ENCODE peak calls at places on chromosomes 6 and 20, in five cellular contexts. K is mesenchymal stem cell, N is H9, R is IMR-90, M is trophoblast cell. H is an unnamed sample.

GRCh38 chr20:48541581-48542071 is 286.2 kb downstream of the PREX1 start:
- DNase-seq in M (no peak), K (no peak), R (no peak), N (no peak), H (no peak)

GRCh38 chr6:63640062-63640461 is 4.5 kb downstream of the PHF3 start:
- DNase-seq in R (peak), N (no peak), M (no peak), K (peak), H (no peak)

GRCh38 chr6:11006060-11006459 is 38.0 kb downstream of the ELOVL2 start:
- DNase-seq in K (peak), M (no peak), R (peak), N (no peak), H (no peak)

GRCh38 chr20:46058656-46059281 is 29.8 kb downstream of the SLC12A5 start:
- DNase-seq in M (no peak), N (peak), R (no peak), K (peak), H (peak)

GRCh38 chr6:170284866-170285469 is 5.9 kb downstream of the DLL1 start:
- DNase-seq in R (no peak), N (no peak), M (no peak), K (no peak), H (no peak)

GRCh38 chr20:33423141-33423834 is 20.3 kb downstream of the SNTA1 start:
- DNase-seq in M (no peak), K (peak), N (no peak), R (peak), H (no peak)

GRCh38 chr20:25341716-25342680 is 48.6 kb downstream of the ABHD12 start:
- DNase-seq in N (no peak), M (peak), R (peak), K (peak), H (no peak)

GRCh38 chr6:16669227-16669626 is 92.0 kb downstream of the ATXN1 start:
- DNase-seq in R (peak), M (no peak), N (no peak), K (peak), H (no peak)

GRCh38 chr20:38307371-38308046 is 3.6 kb downstream of the BPI start:
- DNase-seq in K (peak), M (no peak), N (no peak), R (peak), H (no peak)

GRCh38 chr20:33037456-33037855 is 6.0 kb downstream of the BPIFB6 start:
- DNase-seq in N (no peak), R (no peak), K (no peak), M (no peak), H (no peak)

GRCh38 chr20:53980101-53980500 is 90.3 kb downstream of the BCAS1 start:
- DNase-seq in K (no peak), R (no peak), N (no peak), M (no peak), H (no peak)

GRCh38 chr6:151313060-151313459 is 73.3 kb downstream of the AKAP12 start:
- DNase-seq in N (peak), R (no peak), K (no peak), M (no peak), H (peak)

GRCh38 chr6:53347921-53348435 is 772 bp downstream of the ELOVL5 start:
- DNase-seq in M (peak), N (peak), K (peak), R (peak), H (peak)

GRCh38 chr6:49826743-49827406 is 39.5 kb downstream of the CRISP1 start:
- DNase-seq in K (peak), R (no peak), N (no peak), M (peak), H (no peak)

GRCh38 chr20:17887331-17888030 is 81.1 kb downstream of the SNX5 start:
- DNase-seq in K (no peak), M (no peak), N (no peak), R (no peak), H (no peak)

GRCh38 chr6:63553208-63553607 is 19.1 kb upstream of the LOC128125822 start:
- DNase-seq in K (no peak), M (no peak), R (no peak), N (no peak), H (no peak)

GRCh38 chr6:110341671-110342304 is 16.4 kb downstream of the METTL24 start:
- DNase-seq in R (peak), K (peak), N (peak), M (peak), H (peak)

GRCh38 chr6:87654880-87655454 is 47.1 kb downstream of the AKIRIN2 start:
- DNase-seq in M (no peak), R (peak), N (no peak), K (no peak), H (no peak)

GRCh38 chr20:571754-572331 is 28.3 kb upstream of the CSNK2A1 start:
- DNase-seq in N (peak), M (peak), K (no peak), R (no peak), H (peak)

GRCh38 chr6:91087864-91088263 is 501.0 kb upstream of the MAP3K7 start:
- DNase-seq in R (no peak), M (no peak), N (peak), K (no peak), H (peak)

GRCh38 chr6:17574871-17575560 is 25.1 kb upstream of the FAM8A1 start:
- DNase-seq in K (peak), R (peak), N (no peak), M (peak), H (no peak)

GRCh38 chr6:3848380-3848779 is 793 bp upstream of the FAM50B start:
- DNase-seq in M (peak), N (no peak), K (peak), R (no peak), H (no peak)

GRCh38 chr6:44238687-44239350 is 8.1 kb upstream of the HSP90AB1 start:
- DNase-seq in M (no peak), N (no peak), K (no peak), R (no peak), H (no peak)

GRCh38 chr20:373171-373890 is 7.2 kb upstream of the TRIB3 start:
- DNase-seq in N (peak), K (peak), R (peak), M (peak), H (peak)

GRCh38 chr6:155936551-155936950 is 480.9 kb upstream of the NOX3 start:
- DNase-seq in R (no peak), M (no peak), K (no peak), N (no peak), H (no peak)

GRCh38 chr6:2085657-2086056 is 159.7 kb downstream of the GMDS start:
- DNase-seq in M (peak), K (no peak), R (no peak), N (no peak), H (no peak)

GRCh38 chr6:96089173-96089572 is 73.4 kb downstream of the FUT9 start:
- DNase-seq in M (peak), R (no peak), K (no peak), N (peak), H (peak)

GRCh38 chr6:150276168-150276958 is 92.4 kb upstream of the IYD start:
- DNase-seq in R (no peak), K (no peak), M (no peak), N (no peak), H (no peak)

GRCh38 chr20:63750807-63751470 is 11.4 kb downstream of the SLC2A4RG start:
- DNase-seq in R (no peak), M (no peak), K (no peak), N (peak), H (no peak)

GRCh38 chr6:87182940-87183339 is 27.6 kb downstream of the ZNF292 start:
- DNase-seq in M (no peak), K (no peak), N (no peak), R (no peak), H (no peak)

GRCh38 chr20:30921286-30922071 is 336.0 kb upstream of the DEFB115 start:
- DNase-seq in N (no peak), M (no peak), R (no peak), K (no peak), H (no peak)

DNA sequence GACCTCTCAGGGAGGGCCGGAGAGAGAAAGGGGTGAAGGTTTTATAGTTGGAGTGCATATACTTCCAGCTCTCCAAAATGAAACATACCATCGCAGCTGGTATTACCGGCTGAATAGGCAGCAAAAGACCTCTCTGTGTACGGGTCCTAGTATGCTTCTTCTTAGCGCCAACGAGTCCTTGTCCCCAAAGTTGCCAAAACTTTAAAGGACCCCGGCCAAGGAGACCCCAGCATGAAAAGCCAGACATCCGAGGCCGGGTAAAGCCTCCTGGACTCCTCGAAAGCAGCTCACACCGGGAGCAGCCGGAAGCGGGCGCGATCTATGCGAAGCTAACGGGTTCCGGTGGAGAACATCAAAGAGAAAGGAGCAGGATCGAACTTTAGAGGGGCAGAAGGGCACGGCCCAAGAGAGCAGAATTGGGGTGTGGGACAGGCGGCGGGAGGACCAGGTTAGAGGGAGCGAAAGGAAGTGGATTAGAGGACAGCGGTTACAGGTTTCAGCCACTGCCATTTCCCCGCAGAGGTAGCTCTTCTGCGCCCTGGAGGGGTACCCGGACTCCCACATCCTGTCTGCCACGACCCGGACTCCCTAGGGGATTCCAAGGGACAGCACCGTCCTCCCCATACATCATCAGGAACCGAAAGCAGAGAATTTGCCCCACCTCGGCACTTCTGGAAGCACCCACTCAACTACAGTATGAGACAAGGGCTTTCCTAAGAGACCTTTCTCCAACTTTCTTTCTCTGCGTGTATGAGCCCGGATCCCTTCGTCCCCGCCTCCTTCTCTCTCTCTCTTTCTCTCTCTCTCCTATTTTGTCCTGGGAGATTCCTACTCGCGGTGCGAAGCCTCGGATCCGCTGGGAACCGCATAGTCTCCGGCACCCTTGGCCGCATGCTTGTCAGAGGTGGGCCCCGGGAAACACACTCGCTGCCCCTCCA is 602 bp upstream of the VGLL2 start:
- DNase-seq in K (peak), R (no peak), M (peak), N (peak), H (peak)
- H4K8ac ChIP-seq in K (no peak), R (no peak), M (no peak), N (no peak), H (no peak)

GRCh38 chr6:13404115-13404891 is 76.0 kb upstream of the TBC1D7 start:
- DNase-seq in K (no peak), R (peak), M (no peak), N (no peak), H (no peak)

GRCh38 chr6:13404892-13405254 is 76.5 kb upstream of the TBC1D7 start:
- DNase-seq in K (no peak), M (no peak), N (no peak), R (no peak), H (no peak)

GRCh38 chr6:13407368-13407708 is 79.0 kb upstream of the TBC1D7 start:
- DNase-seq in M (no peak), K (no peak), R (no peak), N (no peak), H (no peak)

GRCh38 chr6:13406781-13407180 is 78.4 kb upstream of the TBC1D7 start:
- DNase-seq in K (no peak), N (no peak), R (no peak), M (no peak), H (peak)

GRCh38 chr6:13406051-13406477 is 77.7 kb upstream of the TBC1D7 start:
- DNase-seq in N (no peak), M (no peak), K (no peak), R (no peak), H (no peak)
- H3K4me2 ChIP-seq in N (no peak), M (no peak), K (no peak), R (no peak), H (no peak)

DNA sequence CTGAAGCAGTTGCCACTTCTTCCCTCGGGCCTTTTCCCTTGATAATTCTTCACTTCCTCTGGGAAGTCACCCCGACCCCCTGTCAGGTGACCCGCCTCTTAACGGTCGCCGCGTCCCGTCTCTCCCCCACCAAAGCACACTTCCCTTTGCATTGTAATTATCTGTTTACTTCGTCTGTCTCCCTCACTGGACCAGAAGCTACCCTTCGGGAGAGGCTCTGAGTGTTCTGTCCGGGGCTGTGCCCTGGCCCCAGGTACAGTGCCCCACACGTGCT is 771 bp upstream of the SNAI1 start:
- DNase-seq in N (no peak), M (no peak), R (no peak), K (no peak), H (no peak)
- H2BK5ac ChIP-seq in N (no peak), M (peak), R (no peak), K (no peak), H (no peak)

GRCh38 chr20:57801581-57801980 is 91.8 kb upstream of the PMEPA1 start:
- DNase-seq in M (no peak), K (no peak), N (no peak), R (no peak), H (no peak)

GRCh38 chr20:57801046-57801445 is 91.2 kb upstream of the PMEPA1 start:
- DNase-seq in M (no peak), K (no peak), R (no peak), N (no peak), H (no peak)

GRCh38 chr20:57803718-57804005 is 93.8 kb upstream of the PMEPA1 start:
- DNase-seq in K (no peak), N (no peak), R (no peak), M (no peak), H (no peak)

GRCh38 chr20:57804470-57805250 is 94.8 kb upstream of the PMEPA1 start:
- DNase-seq in N (no peak), M (no peak), K (no peak), R (no peak), H (no peak)

DNA sequence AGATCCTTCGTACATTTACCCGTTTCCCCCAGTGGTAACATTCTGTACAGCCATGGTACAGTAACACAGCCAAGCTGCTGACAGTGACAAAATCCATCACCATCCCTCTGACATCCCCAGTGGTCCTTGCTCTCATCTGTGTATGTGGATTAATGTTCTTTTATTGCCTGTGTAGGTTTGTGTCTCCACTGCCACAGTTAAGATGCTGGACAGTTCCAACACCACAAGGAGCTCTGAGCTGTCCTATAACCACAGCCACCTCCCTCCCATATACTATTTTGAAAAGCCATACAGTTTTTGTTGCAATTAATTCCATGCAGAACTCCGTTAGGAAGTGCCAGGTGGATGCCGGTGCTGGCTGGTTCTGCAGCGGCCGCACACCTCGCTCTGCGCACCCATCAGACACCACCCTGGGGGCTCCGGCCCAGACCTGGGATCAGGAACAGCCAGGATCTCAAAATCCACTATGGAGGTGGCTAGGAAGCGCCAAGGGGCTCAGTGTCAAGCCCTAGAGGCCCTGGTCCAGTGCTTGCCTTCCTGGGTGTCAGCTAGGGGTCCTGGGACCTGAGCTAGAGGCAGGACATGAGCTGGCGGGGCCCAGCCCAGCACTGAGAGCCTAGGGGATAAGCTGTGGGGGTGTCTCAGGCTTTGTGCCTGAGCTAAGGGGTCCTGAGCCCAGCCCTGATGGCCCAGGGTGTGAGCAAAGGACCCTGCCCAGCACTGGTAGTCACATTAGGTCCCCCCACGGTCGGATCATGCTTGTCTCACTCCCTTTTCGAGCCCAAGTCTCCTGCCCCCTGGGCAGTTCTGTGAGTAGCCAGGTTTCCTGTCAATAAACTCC is 93.3 kb upstream of the PMEPA1 start:
- DNase-seq in N (no peak), M (no peak), K (no peak), R (no peak), H (no peak)
- H4K8ac ChIP-seq in N (no peak), M (no peak), K (no peak), R (no peak), H (no peak)

GRCh38 chr6:35247642-35248231 is 11.8 kb upstream of the ZNF76 start:
- DNase-seq in R (no peak), K (no peak), N (no peak), M (no peak), H (no peak)

GRCh38 chr6:35248965-35249364 is 10.6 kb upstream of the ZNF76 start:
- DNase-seq in R (no peak), K (no peak), N (no peak), M (no peak), H (no peak)

GRCh38 chr6:35251949-35252348 is 7.6 kb upstream of the ZNF76 start:
- DNase-seq in N (no peak), R (no peak), M (no peak), K (no peak), H (no peak)

GRCh38 chr6:35244551-35244950 is 15.0 kb upstream of the ZNF76 start:
- DNase-seq in K (no peak), M (no peak), N (no peak), R (no peak), H (no peak)

GRCh38 chr6:35248300-35248699 is 11.2 kb upstream of the ZNF76 start:
- DNase-seq in K (no peak), M (no peak), R (peak), N (no peak), H (no peak)
- H3K4me2 ChIP-seq in K (no peak), M (no peak), R (no peak), N (no peak), H (no peak)

GRCh38 chr6:134844120-134844519 is 105.8 kb downstream of the ALDH8A1 start:
- DNase-seq in R (no peak), K (no peak), M (no peak), N (no peak), H (no peak)
- H2BK5ac ChIP-seq in R (no peak), K (no peak), M (no peak), N (no peak), H (no peak)

GRCh38 chr6:42104095-42104806 is 38.2 kb downstream of the C6orf132 start:
- DNase-seq in N (peak), K (peak), R (no peak), M (peak), H (peak)
- H4K8ac ChIP-seq in N (no peak), K (peak), R (no peak), M (peak), H (no peak)